ENCODE peak calls at places on chromosomes 16 and 17, in six cellular contexts. B, O, I, J, V and N are unnamed samples.
A peak's percentile ranks its signal among the peaks of the same experiment; 100 is the strongest.

GRCh38 chr17:75691371-75692290 is 24.5 kb downstream of the SAP30BP start:
- DNase-seq in O (peak; percentile 30), B (peak; percentile 99), J (no peak), I (no peak), V (no peak), N (peak; percentile 84)

GRCh38 chr16:2085669-2086068 is 37.9 kb downstream of the TSC2 start:
- DNase-seq in B (no peak), V (no peak), O (peak; percentile 29), I (no peak), J (no peak), N (no peak)

GRCh38 chr17:39222866-39223834 is 2.6 kb downstream of the STAC2 start:
- DNase-seq in B (no peak), I (no peak), O (no peak), J (no peak), V (no peak), N (no peak)

GRCh38 chr17:82235775-82236141 is 6.9 kb downstream of the SLC16A3 start:
- DNase-seq in B (no peak), I (no peak), O (no peak), J (no peak), V (peak; percentile 27), N (no peak)

GRCh38 chr17:48014603-48015037 is 23.0 kb downstream of the COPZ2 start:
- DNase-seq in I (no peak), O (no peak), J (no peak), B (no peak), V (no peak), N (peak; percentile 34)

GRCh38 chr17:47705536-47706481 is 11.8 kb downstream of the TBKBP1 start:
- DNase-seq in I (peak; percentile 45), V (no peak), B (no peak), J (no peak), O (no peak), N (no peak)

GRCh38 chr17:32593003-32593402 is 106.2 kb downstream of the CDK5R1 start:
- DNase-seq in J (no peak), I (no peak), V (no peak), B (no peak), O (no peak), N (no peak)

GRCh38 chr17:79609175-79609589 is 1.7 kb downstream of the RBFOX3 start:
- DNase-seq in J (no peak), O (no peak), V (no peak), B (no peak), I (no peak), N (no peak)

GRCh38 chr16:30896203-30896889 is at the start of gene CTF1:
- DNase-seq in V (peak; percentile 92), O (peak; percentile 68), I (no peak), B (no peak), J (no peak), N (no peak)

GRCh38 chr17:76969598-76970172 is 101.5 kb downstream of the MGAT5B start:
- DNase-seq in J (no peak), V (peak; percentile 18), O (no peak), I (no peak), B (peak; percentile 37), N (no peak)

GRCh38 chr16:63744077-63744874 is 1377.6 kb downstream of the CDH11 start:
- DNase-seq in O (no peak), I (no peak), B (no peak), V (no peak), J (no peak), N (no peak)

GRCh38 chr17:66829386-66829864 is 5.5 kb upstream of the CACNG5 start:
- DNase-seq in J (no peak), O (peak; percentile 58), V (peak; percentile 64), I (peak; percentile 19), B (peak; percentile 42), N (peak; percentile 34)

GRCh38 chr17:27788919-27789318 is 11.4 kb downstream of the NOS2 start:
- DNase-seq in O (no peak), V (no peak), I (no peak), B (no peak), J (no peak), N (no peak)

GRCh38 chr16:51243836-51244483 is 92.9 kb upstream of the SALL1 start:
- DNase-seq in I (no peak), B (peak; percentile 10), J (no peak), O (peak; percentile 18), V (no peak), N (peak; percentile 46)

GRCh38 chr16:65214196-65214595 is 92.3 kb upstream of the CDH11 start:
- DNase-seq in O (peak; percentile 30), V (no peak), B (no peak), I (no peak), J (no peak), N (no peak)

GRCh38 chr17:71995570-71995969 is 125.2 kb upstream of the SOX9 start:
- DNase-seq in I (no peak), J (no peak), V (no peak), O (peak; percentile 34), B (peak; percentile 81), N (no peak)

GRCh38 chr16:2082983-2083364 is 35.2 kb downstream of the TSC2 start:
- DNase-seq in O (no peak), J (no peak), I (no peak), B (no peak), V (no peak), N (no peak)

GRCh38 chr17:63170795-63171194 is 204.8 kb downstream of the TANC2 start:
- DNase-seq in B (no peak), J (no peak), O (peak; percentile 29), I (no peak), V (no peak), N (no peak)

GRCh38 chr16:68401871-68402747 is 46.2 kb downstream of the SMPD3 start:
- DNase-seq in I (no peak), B (peak; percentile 51), V (no peak), J (no peak), O (peak; percentile 70), N (no peak)

GRCh38 chr16:58866935-58867334 is 132.8 kb upstream of the GOT2 start:
- DNase-seq in I (no peak), B (no peak), J (no peak), V (no peak), O (no peak), N (no peak)

GRCh38 chr17:47076171-47076570 is 97.1 kb upstream of the RPRML start:
- DNase-seq in O (peak; percentile 48), V (no peak), I (no peak), B (no peak), J (no peak), N (no peak)

GRCh38 chr17:31510273-31511175 is 119.0 kb downstream of the RAB11FIP4 start:
- DNase-seq in B (no peak), J (no peak), I (peak; percentile 44), O (no peak), V (no peak), N (no peak)

GRCh38 chr17:79835953-79836951 is 3.0 kb downstream of the CBX4 start:
- DNase-seq in V (no peak), I (no peak), B (no peak), J (no peak), O (no peak), N (no peak)

GRCh38 chr17:37392024-37392590 is 14.5 kb downstream of the ACACA start:
- DNase-seq in O (peak; percentile 83), V (peak; percentile 91), B (peak; percentile 58), J (no peak), I (no peak), N (no peak)

GRCh38 chr17:17051380-17051779 is 9.1 kb downstream of the MPRIP start:
- DNase-seq in O (no peak), J (no peak), V (no peak), I (no peak), B (no peak), N (no peak)

GRCh38 chr16:2388875-2389433 is 40.3 kb upstream of the CCNF start:
- DNase-seq in I (no peak), B (peak; percentile 58), V (no peak), O (peak; percentile 96), J (no peak), N (no peak)

GRCh38 chr17:60168654-60169053 is 18.9 kb downstream of the CA4 start:
- DNase-seq in B (no peak), V (no peak), O (no peak), I (no peak), J (no peak), N (no peak)

GRCh38 chr17:62690168-62690897 is 62.9 kb downstream of the MRC2 start:
- DNase-seq in I (no peak), V (no peak), B (no peak), O (no peak), J (no peak), N (no peak)

GRCh38 chr17:76726766-76727718 is at the start of gene METTL23:
- DNase-seq in O (peak; percentile 76), J (peak; percentile 87), I (peak; percentile 83), B (peak; percentile 72), V (peak; percentile 86), N (peak; percentile 78)

GRCh38 chr16:10519929-10520868 is 60.2 kb downstream of the EMP2 start:
- DNase-seq in I (no peak), B (no peak), O (no peak), J (no peak), V (no peak), N (no peak)

GRCh38 chr17:70134777-70135176 is 34.6 kb upstream of the KCNJ2 start:
- DNase-seq in B (no peak), V (no peak), I (no peak), O (no peak), J (no peak), N (no peak)

GRCh38 chr16:23359092-23359760 is 57.1 kb downstream of the SCNN1B start:
- DNase-seq in V (no peak), B (peak; percentile 11), J (no peak), O (no peak), I (no peak), N (no peak)

GRCh38 chr16:29007865-29008593 is 23.2 kb downstream of the LAT start:
- DNase-seq in V (peak; percentile 45), I (peak; percentile 77), O (peak; percentile 98), J (peak; percentile 49), B (peak; percentile 94), N (peak; percentile 22)

GRCh38 chr16:81447383-81448101 is 2.9 kb downstream of the CMIP start:
- DNase-seq in J (no peak), B (no peak), I (no peak), O (no peak), V (no peak), N (no peak)

GRCh38 chr17:81295678-81296381 is 723 bp upstream of the SLC38A10 start:
- DNase-seq in J (peak; percentile 29), B (peak; percentile 32), O (peak; percentile 39), V (peak; percentile 66), I (peak; percentile 53), N (peak; percentile 72)

GRCh38 chr16:62954144-62955032 is 918.1 kb upstream of the CDH8 start:
- DNase-seq in O (no peak), I (no peak), B (no peak), V (no peak), J (no peak), N (no peak)